ENCODE peak calls at places on chromosomes 2 and 18, in eight cellular contexts. A is activated CD8-positive, alpha-beta T cell treated with anti-CD3 and anti-CD28 coated beads for 36 hours; C is astrocyte; Y is AG04450; W is esophagus squamous epithelium; T is foreskin fibroblast; D is GM10248; L is uterus. K is an unnamed sample.

GRCh38 chr18:50163505-50163904 is 31.4 kb downstream of the MYO5B start:
- DNase-seq in C (no peak), A (no peak), L (no peak), T (no peak), W (no peak), D (no peak), Y (no peak), K (no peak)

GRCh38 chr2:230871361-230872150 is 6.8 kb downstream of the ITM2C start:
- DNase-seq in C (no peak), Y (no peak), D (no peak), A (no peak), L (no peak), T (no peak), W (no peak), K (no peak)

GRCh38 chr2:168244318-168244717 is 3.1 kb downstream of the STK39 start:
- DNase-seq in L (no peak), C (no peak), A (peak), T (peak), D (no peak), W (no peak), Y (no peak), K (no peak)

GRCh38 chr2:72150157-72150960 is 2.7 kb upstream of the CYP26B1 start:
- DNase-seq in A (peak), D (peak), Y (peak), L (peak), W (no peak), T (peak), C (peak), K (peak)

GRCh38 chr2:128781166-128781887 is 462.7 kb upstream of the HS6ST1 start:
- DNase-seq in W (no peak), Y (no peak), A (no peak), T (no peak), L (no peak), C (no peak), D (no peak), K (no peak)

GRCh38 chr2:1864981-1865421 is 120.7 kb upstream of the PXDN start:
- DNase-seq in C (no peak), D (no peak), A (peak), L (no peak), Y (no peak), W (no peak), T (no peak), K (no peak)

GRCh38 chr2:11713815-11714214 is 32.6 kb upstream of the LPIN1 start:
- DNase-seq in Y (no peak), A (no peak), T (no peak), W (no peak), D (no peak), L (no peak), C (no peak), K (no peak)

GRCh38 chr2:101109451-101110140 is 41.6 kb downstream of the TBC1D8 start:
- DNase-seq in W (no peak), C (no peak), D (no peak), L (peak), A (no peak), Y (no peak), T (peak), K (no peak)

GRCh38 chr2:68103026-68103425 is 40.2 kb upstream of the C1D start:
- DNase-seq in W (no peak), A (no peak), T (peak), Y (no peak), C (peak), D (no peak), L (no peak), K (no peak)

GRCh38 chr2:218896501-218897393 is 16.1 kb downstream of the WNT10A start:
- DNase-seq in C (peak), A (peak), D (peak), W (no peak), Y (no peak), T (no peak), L (no peak), K (peak)

GRCh38 chr2:205609036-205609607 is 73.2 kb upstream of the NRP2 start:
- DNase-seq in D (no peak), Y (no peak), W (no peak), L (no peak), C (no peak), T (peak), A (no peak), K (no peak)

GRCh38 chr2:149330127-149331022 is at the start of gene LYPD6:
- DNase-seq in L (peak), A (no peak), Y (no peak), D (peak), T (peak), W (no peak), C (peak), K (peak)

GRCh38 chr18:12317664-12318333 is 9.8 kb downstream of the TUBB6 start:
- DNase-seq in Y (no peak), C (peak), A (no peak), W (no peak), L (peak), T (peak), D (no peak), K (no peak)

GRCh38 chr2:182266909-182267308 is 159.9 kb downstream of the PDE1A start:
- DNase-seq in D (no peak), C (no peak), A (no peak), Y (no peak), T (no peak), W (no peak), L (no peak), K (no peak)

GRCh38 chr2:16546128-16546754 is 119.4 kb downstream of the CYRIA start:
- DNase-seq in C (peak), Y (no peak), W (no peak), A (peak), D (peak), L (no peak), T (no peak), K (no peak)

DNA sequence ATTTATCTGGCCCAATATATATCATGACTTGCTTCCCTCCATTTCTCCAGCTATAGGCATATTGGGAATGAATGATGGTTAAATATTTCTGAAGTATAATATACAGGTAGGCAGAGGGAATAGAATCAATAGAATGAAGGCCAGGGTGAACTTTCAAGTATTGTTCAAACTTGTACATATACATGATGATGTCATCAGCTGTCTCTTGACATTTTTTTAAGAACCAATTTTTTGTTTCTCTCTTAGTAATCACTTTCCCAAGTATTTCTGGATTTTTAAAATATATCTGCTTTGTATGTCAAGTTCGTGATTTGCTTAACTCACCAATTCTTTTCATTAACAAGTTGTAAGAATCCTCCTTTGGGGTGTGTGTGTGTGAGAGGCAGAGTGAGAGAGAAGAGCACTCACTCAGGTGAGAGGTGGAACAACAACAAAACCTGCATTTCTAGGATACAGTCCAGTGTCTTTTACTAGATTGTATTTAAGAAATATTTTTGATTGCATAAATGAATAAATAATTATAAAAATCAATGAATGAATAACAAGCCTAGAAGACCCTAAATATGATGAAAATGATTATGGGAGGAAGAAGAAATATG is 1239.1 kb downstream of the LRP1B start:
- DNase-seq in L (no peak), Y (no peak), T (no peak), D (no peak), W (no peak), A (no peak), C (no peak), K (no peak)
- TF ChIP-seq CTCF in L (no peak), Y (peak), T (no peak), D (no peak), W (no peak), A (no peak), C (no peak), K (peak)

DNA sequence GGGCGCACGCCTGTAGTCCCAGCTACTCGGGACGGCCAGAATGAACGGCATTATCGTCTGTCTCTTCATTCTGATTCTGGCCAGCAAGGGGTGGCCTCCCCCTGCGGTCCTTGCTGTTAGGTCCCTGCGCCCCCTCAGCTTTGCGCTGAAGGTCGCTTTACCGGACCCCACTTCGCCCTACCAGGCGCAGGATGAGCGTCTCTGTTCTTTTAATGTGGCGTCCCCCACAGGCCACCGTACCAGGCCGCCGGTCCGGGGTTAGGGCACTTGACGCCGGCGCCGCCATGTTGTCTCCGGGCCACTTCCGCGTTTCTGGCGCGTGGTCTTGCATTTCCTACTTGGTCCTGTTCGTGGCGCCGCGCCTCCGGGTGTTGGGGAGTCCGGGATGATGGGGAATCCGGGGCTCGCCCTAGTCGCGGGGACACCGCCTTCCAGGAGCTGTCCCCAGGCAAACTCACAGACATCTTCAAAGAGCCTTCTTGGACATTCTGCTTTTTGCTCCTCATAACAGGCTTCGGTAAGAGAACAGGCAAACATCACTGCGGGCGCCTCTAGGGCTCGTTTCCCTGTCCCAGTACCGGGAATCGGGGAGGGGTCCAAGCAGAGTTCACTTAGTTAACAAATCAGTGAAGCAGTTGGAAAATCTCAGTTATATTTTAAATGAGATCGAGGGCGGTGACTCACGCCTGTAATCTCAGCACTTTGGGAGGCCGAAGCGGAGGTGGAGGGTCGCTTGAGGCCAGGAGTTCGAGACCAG is 8.5 kb upstream of the NARS1 start:
- DNase-seq in W (peak), Y (peak), T (peak), L (peak), D (peak), C (peak), A (peak), K (peak)
- TF ChIP-seq CTCF in W (peak), Y (peak), T (peak), L (peak), D (peak), C (peak), A (peak), K (peak)

DNA sequence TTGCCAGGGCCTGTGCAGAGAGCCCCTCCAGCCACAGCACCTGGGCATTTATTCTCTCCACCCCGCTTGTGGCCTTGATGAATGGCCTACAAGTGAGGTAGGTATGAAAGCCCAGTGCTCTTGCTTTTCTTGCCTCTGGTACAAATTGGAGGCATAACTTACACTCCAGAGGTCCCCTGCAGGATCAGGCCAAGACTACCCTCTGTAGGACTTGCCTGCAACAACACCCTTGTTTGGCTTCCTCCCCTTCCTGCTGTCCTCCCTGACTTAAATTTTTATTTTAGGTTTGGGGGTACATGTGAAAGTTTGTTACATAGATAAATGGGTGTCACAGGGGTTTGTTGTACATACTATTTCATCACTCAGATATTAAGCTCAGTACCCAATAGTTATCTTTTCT is 95.7 kb downstream of the CDC42EP3 start:
- DNase-seq in T (no peak), C (no peak), D (no peak), Y (no peak), W (no peak), L (no peak), A (no peak), K (no peak)
- TF ChIP-seq CTCF in T (peak), C (no peak), D (no peak), Y (peak), W (no peak), L (no peak), A (no peak), K (no peak)

DNA sequence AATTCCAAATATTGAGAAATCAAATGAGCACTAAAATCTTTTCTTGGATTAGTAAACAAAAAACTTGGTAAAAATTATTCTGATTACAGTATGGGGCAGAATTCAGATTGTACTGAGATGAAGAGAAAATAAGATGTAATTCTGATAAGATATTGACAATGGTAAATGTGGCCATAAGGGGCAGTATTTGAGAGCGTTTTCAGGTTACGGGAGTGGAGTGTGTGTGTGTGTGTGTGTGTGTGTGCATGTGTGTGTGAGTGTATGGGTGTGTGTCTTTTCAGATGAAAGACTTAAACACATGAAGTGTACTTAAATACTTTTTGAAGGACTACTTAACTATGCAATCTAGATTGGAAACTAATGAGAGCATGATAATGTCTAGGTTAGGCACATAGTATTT is 217.8 kb upstream of the ITGA4 start:
- DNase-seq in L (no peak), Y (no peak), T (no peak), A (peak), W (no peak), D (no peak), C (no peak), K (no peak)
- TF ChIP-seq CTCF in L (no peak), Y (peak), T (no peak), A (peak), W (no peak), D (no peak), C (peak), K (peak)

GRCh38 chr2:151665959-151666358 is 68.3 kb downstream of the NEB start:
- DNase-seq in D (no peak), L (no peak), C (no peak), T (no peak), A (no peak), W (no peak), Y (no peak), K (no peak)
- TF ChIP-seq CTCF in D (no peak), L (no peak), C (no peak), T (no peak), A (no peak), W (no peak), Y (no peak), K (no peak)

GRCh38 chr18:3669376-3669775 is 219.4 kb downstream of the TGIF1 start:
- DNase-seq in Y (no peak), W (no peak), A (no peak), D (no peak), T (no peak), C (no peak), L (no peak), K (no peak)

GRCh38 chr18:3675446-3675845 is 225.5 kb downstream of the TGIF1 start:
- DNase-seq in Y (no peak), D (no peak), L (no peak), T (peak), W (no peak), C (no peak), A (no peak), K (no peak)

GRCh38 chr18:3666526-3667254 is 216.7 kb downstream of the TGIF1 start:
- DNase-seq in Y (no peak), C (no peak), A (no peak), L (no peak), T (no peak), W (no peak), D (no peak), K (no peak)

GRCh38 chr18:3667255-3668137 is 217.5 kb downstream of the TGIF1 start:
- DNase-seq in Y (no peak), C (no peak), L (no peak), D (no peak), T (no peak), A (no peak), W (no peak), K (no peak)

GRCh38 chr18:3671181-3671580 is 221.2 kb downstream of the TGIF1 start:
- DNase-seq in Y (no peak), T (no peak), A (no peak), W (no peak), L (no peak), D (no peak), C (no peak), K (no peak)
- TF ChIP-seq CTCF in Y (no peak), T (no peak), A (no peak), W (no peak), L (no peak), D (no peak), C (no peak), K (no peak)

DNA sequence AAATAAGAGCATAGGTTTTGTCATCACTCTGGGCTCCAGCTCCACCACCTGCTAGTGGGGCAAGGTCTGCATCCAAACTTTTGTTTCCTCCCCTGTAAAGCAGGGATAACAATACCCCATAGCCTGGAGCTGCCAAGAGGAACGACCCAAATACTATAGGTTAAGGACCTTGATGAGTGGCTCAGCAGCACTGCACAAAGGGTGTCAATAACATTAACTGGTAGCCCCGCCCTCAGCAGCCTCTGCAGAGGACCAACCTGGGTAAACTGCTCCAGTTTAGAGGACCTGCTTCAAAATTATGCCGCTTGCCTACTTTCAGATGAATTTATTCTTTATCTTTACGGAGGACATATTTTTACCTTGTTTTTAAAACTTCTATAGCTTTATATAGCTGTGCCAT is 65.8 kb upstream of the RIOK3 start:
- DNase-seq in D (no peak), T (no peak), Y (no peak), W (no peak), A (no peak), C (no peak), L (no peak), K (no peak)
- TF ChIP-seq CTCF in D (no peak), T (no peak), Y (no peak), W (no peak), A (no peak), C (no peak), L (no peak), K (no peak)

DNA sequence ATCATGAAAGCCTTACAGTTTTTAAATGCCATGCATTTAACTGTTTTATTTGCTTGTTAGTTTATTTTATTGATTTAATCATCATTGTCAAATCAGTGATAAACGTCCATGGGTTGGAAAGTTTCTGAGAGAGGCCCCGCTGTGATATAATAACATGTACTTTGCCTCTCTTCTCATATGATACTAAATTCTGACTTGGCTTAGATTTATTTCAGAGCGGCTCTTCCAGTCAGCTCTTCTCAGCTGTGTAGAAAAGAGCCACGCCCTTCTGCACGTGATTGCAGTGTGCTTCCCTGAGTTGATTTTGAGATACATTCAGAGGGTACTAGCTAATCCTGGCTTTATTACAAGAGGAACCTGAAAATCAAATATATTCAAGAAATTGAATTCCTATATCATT is 218.5 kb downstream of the KCNE4 start:
- DNase-seq in W (no peak), C (no peak), A (no peak), T (no peak), Y (no peak), L (no peak), D (no peak), K (no peak)
- TF ChIP-seq CTCF in W (no peak), C (no peak), A (no peak), T (no peak), Y (no peak), L (no peak), D (no peak), K (no peak)

DNA sequence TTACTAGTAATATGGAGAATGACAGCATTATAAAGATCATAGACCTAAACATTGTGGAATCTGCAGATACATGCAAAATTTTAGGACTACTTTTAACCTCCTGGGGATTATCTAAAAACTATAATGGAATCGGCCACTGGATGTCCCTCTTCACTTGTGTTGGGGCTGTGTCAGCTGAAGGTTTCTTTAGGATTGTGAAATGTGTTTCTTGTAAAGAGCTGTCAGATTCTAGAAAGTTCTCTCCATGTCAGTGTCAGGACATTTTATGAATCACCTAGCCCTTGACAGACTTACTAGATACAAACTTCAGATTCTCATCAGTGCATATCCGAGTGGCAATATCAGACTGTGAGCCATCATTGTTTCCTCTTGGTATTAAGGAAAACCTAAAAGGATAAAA is 107.2 kb downstream of the CPS1 start:
- DNase-seq in A (no peak), C (peak), T (peak), W (no peak), L (no peak), D (no peak), Y (no peak), K (no peak)
- TF ChIP-seq CTCF in A (no peak), C (peak), T (no peak), W (no peak), L (no peak), D (no peak), Y (no peak), K (no peak)

GRCh38 chr2:21161122-21161521 is 37.4 kb downstream of the TDRD15 start:
- DNase-seq in L (no peak), W (no peak), C (no peak), Y (no peak), A (no peak), D (no peak), T (no peak), K (no peak)

GRCh38 chr2:21161832-21162614 is 38.3 kb downstream of the TDRD15 start:
- DNase-seq in T (no peak), Y (no peak), W (no peak), D (no peak), C (no peak), L (no peak), A (no peak), K (no peak)

GRCh38 chr2:21162615-21162878 is 38.8 kb downstream of the TDRD15 start:
- DNase-seq in T (no peak), A (no peak), Y (no peak), W (no peak), C (no peak), L (no peak), D (no peak), K (no peak)

GRCh38 chr2:21163213-21163612 is 39.4 kb downstream of the TDRD15 start:
- DNase-seq in T (no peak), D (no peak), L (no peak), Y (no peak), W (no peak), C (no peak), A (no peak), K (no peak)

DNA sequence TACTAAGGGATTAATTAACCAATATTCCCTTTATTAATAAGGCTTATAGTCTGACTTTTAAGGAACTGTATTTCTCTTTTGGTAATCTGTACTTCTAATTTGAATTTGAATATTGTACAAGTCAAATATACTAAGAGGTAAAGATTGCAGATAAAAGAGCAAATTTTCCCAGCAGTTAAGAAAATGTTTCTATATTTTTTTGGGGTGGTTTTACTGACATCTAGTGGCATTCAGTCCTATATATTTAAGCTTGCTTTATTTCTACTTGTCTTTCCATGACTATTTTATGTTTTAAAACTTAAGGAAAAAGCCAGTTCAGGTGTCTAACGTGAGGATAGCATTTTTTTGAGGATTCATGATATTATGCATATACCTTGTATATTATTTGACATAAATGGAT is 41.6 kb downstream of the TDRD15 start:
- DNase-seq in A (no peak), C (no peak), W (no peak), Y (no peak), L (no peak), D (no peak), T (peak), K (no peak)
- TF ChIP-seq CTCF in A (no peak), C (no peak), W (no peak), Y (peak), L (no peak), D (no peak), T (peak), K (no peak)